ENCODE peak calls at places on chromosomes 1 and 21, in seven cellular contexts. One of them, this sample, is unnamed.

GRCh38 chr21:16534408-16535099 is 804.8 kb downstream of the USP25 start:
- DNase-seq in foreskin keratinocyte: peak; percentile 33
- DNase-seq in dorsolateral prefrontal cortex: peak; percentile 68
- DNase-seq in heart right ventricle: peak; percentile 80
- DNase-seq in A549: peak; percentile 70
- DNase-seq in GM23248: peak; percentile 76
- DNase-seq in mammary epithelial cell: peak; percentile 35
- DNase-seq in this sample: peak; percentile 29

GRCh38 chr1:177948336-177948972 is 21.4 kb downstream of the SEC16B start:
- DNase-seq in A549: peak; percentile 64
- DNase-seq in GM23248: peak; percentile 82
- DNase-seq in dorsolateral prefrontal cortex: peak; percentile 78
- DNase-seq in foreskin keratinocyte: peak; percentile 32
- DNase-seq in heart right ventricle: peak; percentile 46
- DNase-seq in mammary epithelial cell: peak; percentile 58
- DNase-seq in this sample: peak; percentile 28

GRCh38 chr1:190373705-190374336 is 103.8 kb downstream of the BRINP3 start:
- DNase-seq in GM23248: no peak
- DNase-seq in foreskin keratinocyte: no peak
- DNase-seq in A549: peak; percentile 36
- DNase-seq in mammary epithelial cell: peak; percentile 9
- DNase-seq in heart right ventricle: no peak
- DNase-seq in dorsolateral prefrontal cortex: no peak
- DNase-seq in this sample: no peak

GRCh38 chr1:98048234-98048633 is 127.4 kb upstream of the DPYD start:
- DNase-seq in A549: peak; percentile 58
- DNase-seq in foreskin keratinocyte: no peak
- DNase-seq in dorsolateral prefrontal cortex: peak; percentile 73
- DNase-seq in mammary epithelial cell: peak; percentile 82
- DNase-seq in heart right ventricle: peak; percentile 76
- DNase-seq in GM23248: peak; percentile 94
- DNase-seq in this sample: peak; percentile 37

GRCh38 chr1:62034790-62035189 is 159.9 kb upstream of the L1TD1 start:
- DNase-seq in mammary epithelial cell: no peak
- DNase-seq in A549: no peak
- DNase-seq in dorsolateral prefrontal cortex: no peak
- DNase-seq in GM23248: no peak
- DNase-seq in foreskin keratinocyte: no peak
- DNase-seq in heart right ventricle: no peak
- DNase-seq in this sample: no peak

GRCh38 chr1:1092890-1093609 is 18.9 kb upstream of the RNF223 start:
- DNase-seq in foreskin keratinocyte: no peak
- DNase-seq in GM23248: no peak
- DNase-seq in mammary epithelial cell: no peak
- DNase-seq in dorsolateral prefrontal cortex: no peak
- DNase-seq in heart right ventricle: no peak
- DNase-seq in A549: no peak
- DNase-seq in this sample: no peak

GRCh38 chr1:180956028-180956640 is 43.4 kb downstream of the KIAA1614 start:
- DNase-seq in heart right ventricle: no peak
- DNase-seq in GM23248: no peak
- DNase-seq in foreskin keratinocyte: no peak
- DNase-seq in A549: no peak
- DNase-seq in mammary epithelial cell: no peak
- DNase-seq in dorsolateral prefrontal cortex: no peak
- DNase-seq in this sample: no peak

GRCh38 chr21:26641062-26641461 is 68.0 kb upstream of the CYYR1 start:
- DNase-seq in mammary epithelial cell: no peak
- DNase-seq in heart right ventricle: no peak
- DNase-seq in dorsolateral prefrontal cortex: no peak
- DNase-seq in GM23248: no peak
- DNase-seq in A549: no peak
- DNase-seq in foreskin keratinocyte: no peak
- DNase-seq in this sample: no peak

GRCh38 chr1:41418868-41419583 is 57.8 kb downstream of the FOXO6 start:
- DNase-seq in mammary epithelial cell: peak; percentile 93
- DNase-seq in heart right ventricle: peak; percentile 78
- DNase-seq in GM23248: peak; percentile 97
- DNase-seq in foreskin keratinocyte: peak; percentile 83
- DNase-seq in dorsolateral prefrontal cortex: no peak
- DNase-seq in A549: peak; percentile 67
- DNase-seq in this sample: no peak

GRCh38 chr1:38919075-38919474 is 22.6 kb downstream of the RHBDL2 start:
- DNase-seq in A549: no peak
- DNase-seq in dorsolateral prefrontal cortex: peak; percentile 65
- DNase-seq in mammary epithelial cell: no peak
- DNase-seq in heart right ventricle: no peak
- DNase-seq in GM23248: no peak
- DNase-seq in foreskin keratinocyte: no peak
- DNase-seq in this sample: peak; percentile 23

GRCh38 chr1:32247983-32248889 is 1.2 kb downstream of the FAM167B start:
- DNase-seq in dorsolateral prefrontal cortex: peak; percentile 36
- DNase-seq in heart right ventricle: peak; percentile 86
- DNase-seq in A549: peak; percentile 74
- DNase-seq in GM23248: peak; percentile 80
- DNase-seq in foreskin keratinocyte: peak; percentile 53
- DNase-seq in mammary epithelial cell: peak; percentile 65
- DNase-seq in this sample: no peak

GRCh38 chr1:85396194-85396593 is 68.8 kb downstream of the DDAH1 start:
- DNase-seq in foreskin keratinocyte: no peak
- DNase-seq in dorsolateral prefrontal cortex: no peak
- DNase-seq in mammary epithelial cell: no peak
- DNase-seq in heart right ventricle: no peak
- DNase-seq in A549: no peak
- DNase-seq in GM23248: no peak
- DNase-seq in this sample: no peak

GRCh38 chr1:16156848-16157495 is 1.1 kb upstream of the EPHA2 start:
- DNase-seq in A549: no peak
- DNase-seq in heart right ventricle: no peak
- DNase-seq in dorsolateral prefrontal cortex: no peak
- DNase-seq in mammary epithelial cell: peak; percentile 80
- DNase-seq in foreskin keratinocyte: no peak
- DNase-seq in GM23248: peak; percentile 63
- DNase-seq in this sample: no peak

GRCh38 chr1:16162163-16162822 is 6.4 kb upstream of the EPHA2 start:
- DNase-seq in foreskin keratinocyte: no peak
- DNase-seq in GM23248: no peak
- DNase-seq in mammary epithelial cell: no peak
- DNase-seq in dorsolateral prefrontal cortex: no peak
- DNase-seq in A549: no peak
- DNase-seq in heart right ventricle: no peak
- DNase-seq in this sample: no peak

GRCh38 chr1:16161717-16162116 is 5.8 kb upstream of the EPHA2 start:
- DNase-seq in heart right ventricle: no peak
- DNase-seq in mammary epithelial cell: no peak
- DNase-seq in A549: no peak
- DNase-seq in GM23248: no peak
- DNase-seq in foreskin keratinocyte: no peak
- DNase-seq in dorsolateral prefrontal cortex: no peak
- DNase-seq in this sample: no peak

GRCh38 chr1:16158025-16158424 is 2.2 kb upstream of the EPHA2 start:
- DNase-seq in mammary epithelial cell: no peak
- DNase-seq in A549: no peak
- DNase-seq in heart right ventricle: no peak
- DNase-seq in GM23248: no peak
- DNase-seq in dorsolateral prefrontal cortex: no peak
- DNase-seq in foreskin keratinocyte: no peak
- DNase-seq in this sample: no peak

GRCh38 chr1:16158993-16159831 is 3.3 kb upstream of the EPHA2 start:
- DNase-seq in foreskin keratinocyte: peak; percentile 96
- DNase-seq in dorsolateral prefrontal cortex: no peak
- DNase-seq in mammary epithelial cell: peak; percentile 96
- DNase-seq in A549: no peak
- DNase-seq in heart right ventricle: no peak
- DNase-seq in GM23248: no peak
- DNase-seq in this sample: no peak
- H3K27ac ChIP-seq in foreskin keratinocyte: peak overlapping the region; percentile 78
- H3K27ac ChIP-seq in dorsolateral prefrontal cortex: no peak overlapping the region
- H3K27ac ChIP-seq in mammary epithelial cell: peak overlapping the region; percentile 72
- H3K27ac ChIP-seq in A549: peak overlapping the region; percentile 75
- H3K27ac ChIP-seq in heart right ventricle: no peak overlapping the region
- H3K27ac ChIP-seq in GM23248: no peak overlapping the region
- H3K27ac ChIP-seq in this sample: no peak overlapping the region

GRCh38 chr21:14955936-14956520 is 108.8 kb downstream of the NRIP1 start:
- DNase-seq in mammary epithelial cell: no peak
- DNase-seq in heart right ventricle: no peak
- DNase-seq in dorsolateral prefrontal cortex: no peak
- DNase-seq in GM23248: no peak
- DNase-seq in A549: no peak
- DNase-seq in foreskin keratinocyte: no peak
- DNase-seq in this sample: no peak

GRCh38 chr21:14949603-14950002 is 115.2 kb downstream of the NRIP1 start:
- DNase-seq in foreskin keratinocyte: no peak
- DNase-seq in dorsolateral prefrontal cortex: no peak
- DNase-seq in A549: no peak
- DNase-seq in mammary epithelial cell: no peak
- DNase-seq in GM23248: no peak
- DNase-seq in heart right ventricle: no peak
- DNase-seq in this sample: no peak

GRCh38 chr21:14956826-14957225 is 108.0 kb downstream of the NRIP1 start:
- DNase-seq in GM23248: peak; percentile 84
- DNase-seq in A549: no peak
- DNase-seq in heart right ventricle: no peak
- DNase-seq in foreskin keratinocyte: no peak
- DNase-seq in dorsolateral prefrontal cortex: no peak
- DNase-seq in mammary epithelial cell: no peak
- DNase-seq in this sample: no peak

GRCh38 chr21:14957836-14958235 is 107.0 kb downstream of the NRIP1 start:
- DNase-seq in dorsolateral prefrontal cortex: no peak
- DNase-seq in foreskin keratinocyte: no peak
- DNase-seq in mammary epithelial cell: no peak
- DNase-seq in A549: no peak
- DNase-seq in GM23248: peak; percentile 52
- DNase-seq in heart right ventricle: no peak
- DNase-seq in this sample: no peak

GRCh38 chr21:14952916-14953315 is 111.9 kb downstream of the NRIP1 start:
- DNase-seq in A549: peak; percentile 13
- DNase-seq in foreskin keratinocyte: no peak
- DNase-seq in mammary epithelial cell: no peak
- DNase-seq in dorsolateral prefrontal cortex: no peak
- DNase-seq in GM23248: no peak
- DNase-seq in heart right ventricle: no peak
- DNase-seq in this sample: no peak
- H3K27ac ChIP-seq in A549: no peak overlapping the region
- H3K27ac ChIP-seq in foreskin keratinocyte: no peak overlapping the region
- H3K27ac ChIP-seq in mammary epithelial cell: no peak overlapping the region
- H3K27ac ChIP-seq in dorsolateral prefrontal cortex: no peak overlapping the region
- H3K27ac ChIP-seq in GM23248: no peak overlapping the region
- H3K27ac ChIP-seq in heart right ventricle: no peak overlapping the region
- H3K27ac ChIP-seq in this sample: no peak overlapping the region

GRCh38 chr1:58932820-58933598 is 149.2 kb upstream of the JUN start:
- DNase-seq in dorsolateral prefrontal cortex: no peak
- DNase-seq in mammary epithelial cell: peak; percentile 98
- DNase-seq in foreskin keratinocyte: peak; percentile 93
- DNase-seq in heart right ventricle: no peak
- DNase-seq in A549: peak; percentile 97
- DNase-seq in GM23248: peak; percentile 91
- DNase-seq in this sample: no peak

GRCh38 chr1:58931024-58931423 is 147.2 kb upstream of the JUN start:
- DNase-seq in mammary epithelial cell: no peak
- DNase-seq in foreskin keratinocyte: no peak
- DNase-seq in dorsolateral prefrontal cortex: no peak
- DNase-seq in heart right ventricle: no peak
- DNase-seq in GM23248: no peak
- DNase-seq in A549: no peak
- DNase-seq in this sample: no peak

GRCh38 chr1:58933599-58933926 is 149.7 kb upstream of the JUN start:
- DNase-seq in heart right ventricle: no peak
- DNase-seq in mammary epithelial cell: no peak
- DNase-seq in A549: peak; percentile 81
- DNase-seq in GM23248: no peak
- DNase-seq in foreskin keratinocyte: no peak
- DNase-seq in dorsolateral prefrontal cortex: no peak
- DNase-seq in this sample: no peak

GRCh38 chr1:58929667-58930325 is 145.9 kb upstream of the JUN start:
- DNase-seq in A549: peak; percentile 86
- DNase-seq in dorsolateral prefrontal cortex: no peak
- DNase-seq in GM23248: no peak
- DNase-seq in foreskin keratinocyte: peak; percentile 88
- DNase-seq in mammary epithelial cell: peak; percentile 59
- DNase-seq in heart right ventricle: no peak
- DNase-seq in this sample: no peak

DNA sequence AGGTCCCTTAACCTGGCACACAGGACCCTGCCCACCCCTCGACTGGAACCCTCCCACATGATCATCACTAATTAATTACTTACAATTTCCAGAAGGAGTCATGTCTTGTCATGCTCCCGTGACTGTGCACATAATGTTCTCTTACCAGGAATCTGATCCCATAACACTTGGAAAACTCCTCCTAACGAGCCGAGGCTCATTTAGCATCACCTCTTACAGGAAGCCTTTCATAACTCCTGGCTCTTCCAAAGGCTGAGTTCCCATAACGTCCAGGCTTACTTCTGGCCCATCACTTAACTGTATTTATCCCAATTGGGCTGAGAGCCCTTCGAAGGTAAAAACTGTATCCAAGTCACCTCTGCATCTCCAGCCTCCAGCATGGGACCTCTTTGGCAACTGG is 147.9 kb upstream of the JUN start:
- DNase-seq in foreskin keratinocyte: peak; percentile 40
- DNase-seq in mammary epithelial cell: no peak
- DNase-seq in A549: no peak
- DNase-seq in dorsolateral prefrontal cortex: no peak
- DNase-seq in heart right ventricle: no peak
- DNase-seq in GM23248: no peak
- DNase-seq in this sample: no peak
- H3K27ac ChIP-seq in foreskin keratinocyte: peak overlapping the region; percentile 68
- H3K27ac ChIP-seq in mammary epithelial cell: peak overlapping the region; percentile 91
- H3K27ac ChIP-seq in A549: peak overlapping the region; percentile 91
- H3K27ac ChIP-seq in dorsolateral prefrontal cortex: no peak overlapping the region
- H3K27ac ChIP-seq in heart right ventricle: no peak overlapping the region
- H3K27ac ChIP-seq in GM23248: no peak overlapping the region
- H3K27ac ChIP-seq in this sample: no peak overlapping the region

GRCh38 chr1:230210326-230210978 is 143.4 kb downstream of the GALNT2 start:
- DNase-seq in dorsolateral prefrontal cortex: no peak
- DNase-seq in GM23248: no peak
- DNase-seq in foreskin keratinocyte: no peak
- DNase-seq in heart right ventricle: no peak
- DNase-seq in A549: no peak
- DNase-seq in mammary epithelial cell: no peak
- DNase-seq in this sample: no peak
- H3K27ac ChIP-seq in dorsolateral prefrontal cortex: peak overlapping the region; percentile 69
- H3K27ac ChIP-seq in GM23248: no peak overlapping the region
- H3K27ac ChIP-seq in foreskin keratinocyte: no peak overlapping the region
- H3K27ac ChIP-seq in heart right ventricle: no peak overlapping the region
- H3K27ac ChIP-seq in A549: no peak overlapping the region
- H3K27ac ChIP-seq in mammary epithelial cell: no peak overlapping the region
- H3K27ac ChIP-seq in this sample: no peak overlapping the region

DNA sequence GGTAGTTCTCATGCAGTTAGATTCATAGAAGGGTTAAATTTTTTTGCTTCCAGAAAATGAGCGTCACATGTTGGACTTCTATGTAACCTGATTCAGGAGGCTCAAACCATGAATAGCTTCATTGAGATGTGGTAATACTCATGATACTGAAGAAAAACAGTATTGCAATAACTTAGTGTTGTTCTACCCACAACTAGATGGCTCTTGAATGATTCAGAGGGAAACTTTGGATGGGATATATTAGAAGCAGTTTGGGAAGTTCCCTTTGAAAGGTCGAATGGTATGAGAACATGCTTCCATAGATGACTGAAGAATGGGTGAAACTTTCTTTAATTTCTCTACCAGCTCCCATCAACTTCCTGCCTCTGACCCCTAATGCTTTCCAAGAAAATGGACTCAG is 211.7 kb upstream of the PTGFR start:
- DNase-seq in foreskin keratinocyte: peak; percentile 70
- DNase-seq in heart right ventricle: no peak
- DNase-seq in A549: no peak
- DNase-seq in GM23248: peak; percentile 95
- DNase-seq in dorsolateral prefrontal cortex: no peak
- DNase-seq in mammary epithelial cell: peak; percentile 98
- DNase-seq in this sample: no peak
- H3K27ac ChIP-seq in foreskin keratinocyte: no peak overlapping the region
- H3K27ac ChIP-seq in heart right ventricle: no peak overlapping the region
- H3K27ac ChIP-seq in A549: no peak overlapping the region
- H3K27ac ChIP-seq in GM23248: peak overlapping the region; percentile 71
- H3K27ac ChIP-seq in dorsolateral prefrontal cortex: no peak overlapping the region
- H3K27ac ChIP-seq in mammary epithelial cell: peak overlapping the region; percentile 68
- H3K27ac ChIP-seq in this sample: no peak overlapping the region